ENCODE peak calls at places on chromosomes 3 and 15, in ten cellular contexts. O, U, J, Q, M, H, C, B, W and L are unnamed samples.
A peak's percentile ranks its signal among the peaks of the same experiment; 100 is the strongest.

GRCh38 chr15:85772668-85773067 is 22.1 kb downstream of the KLHL25 start:
- DNase-seq in O (no peak), U (no peak), J (no peak), Q (no peak), M (no peak), H (no peak), C (no peak), B (no peak), W (no peak), L (no peak)

GRCh38 chr3:186589115-186589514 is 18.6 kb downstream of the DNAJB11 start:
- DNase-seq in O (no peak), U (no peak), J (no peak), Q (no peak), M (no peak), H (no peak), C (no peak), B (no peak), W (no peak), L (peak; percentile 52)

GRCh38 chr3:120059081-120059864 is 35.0 kb downstream of the GSK3B start:
- DNase-seq in O (no peak), U (no peak), J (no peak), Q (no peak), M (no peak), H (no peak), C (no peak), B (no peak), W (no peak), L (no peak)

GRCh38 chr15:80241508-80241907 is 10.5 kb downstream of the CTXND1 start:
- DNase-seq in O (no peak), U (peak; percentile 64), J (no peak), Q (no peak), M (no peak), H (no peak), C (no peak), B (no peak), W (no peak), L (no peak)

GRCh38 chr3:87426916-87427315 is 150.5 kb upstream of the POU1F1 start:
- DNase-seq in O (no peak), U (no peak), J (peak; percentile 4), Q (no peak), M (no peak), H (peak; percentile 76), C (no peak), B (no peak), W (no peak), L (no peak)

GRCh38 chr15:78671626-78672211 is 30.7 kb upstream of the CHRNB4 start:
- DNase-seq in O (no peak), U (no peak), J (peak; percentile 22), Q (no peak), M (no peak), H (no peak), C (no peak), B (no peak), W (peak; percentile 98), L (no peak)

GRCh38 chr15:78642341-78642740 is 1.3 kb upstream of the CHRNB4 start:
- DNase-seq in O (no peak), U (no peak), J (no peak), Q (no peak), M (no peak), H (no peak), C (no peak), B (no peak), W (no peak), L (no peak)

GRCh38 chr15:45715528-45715927 is 80.7 kb downstream of the SQOR start:
- DNase-seq in O (no peak), U (no peak), J (peak; percentile 32), Q (no peak), M (no peak), H (no peak), C (no peak), B (no peak), W (no peak), L (peak; percentile 26)

GRCh38 chr3:52786330-52787215 is 8.0 kb upstream of the ITIH3 start:
- DNase-seq in O (no peak), U (no peak), J (no peak), Q (no peak), M (no peak), H (no peak), C (no peak), B (no peak), W (no peak), L (no peak)

GRCh38 chr15:63474810-63475316 is 29.5 kb upstream of the USP3 start:
- DNase-seq in O (no peak), U (no peak), J (peak; percentile 92), Q (no peak), M (no peak), H (no peak), C (no peak), B (no peak), W (no peak), L (peak; percentile 25)

GRCh38 chr15:70502576-70502975 is 260.8 kb downstream of the UACA start:
- DNase-seq in O (no peak), U (no peak), J (no peak), Q (no peak), M (no peak), H (no peak), C (no peak), B (no peak), W (no peak), L (no peak)

GRCh38 chr15:73371812-73372211 is 3.1 kb upstream of the HCN4 start:
- DNase-seq in O (no peak), U (no peak), J (no peak), Q (no peak), M (no peak), H (no peak), C (no peak), B (no peak), W (no peak), L (no peak)

GRCh38 chr15:91264651-91265351 is 164.7 kb downstream of the SV2B start:
- DNase-seq in O (no peak), U (no peak), J (no peak), Q (no peak), M (no peak), H (no peak), C (no peak), B (no peak), W (no peak), L (no peak)

GRCh38 chr3:160629491-160629890 is 47.5 kb upstream of the ARL14 start:
- DNase-seq in O (no peak), U (no peak), J (no peak), Q (no peak), M (no peak), H (peak; percentile 75), C (no peak), B (no peak), W (no peak), L (no peak)

GRCh38 chr3:192869131-192870027 is 48.3 kb downstream of the MB21D2 start:
- DNase-seq in O (no peak), U (no peak), J (peak; percentile 53), Q (no peak), M (no peak), H (peak; percentile 73), C (no peak), B (no peak), W (no peak), L (peak; percentile 75)

GRCh38 chr3:128505771-128506170 is 12.8 kb upstream of the GATA2 start:
- DNase-seq in O (no peak), U (no peak), J (no peak), Q (no peak), M (no peak), H (no peak), C (no peak), B (no peak), W (no peak), L (peak; percentile 24)

GRCh38 chr3:159882784-159883779 is 105.6 kb upstream of the IL12A start:
- DNase-seq in O (no peak), U (no peak), J (no peak), Q (no peak), M (peak; percentile 40), H (peak; percentile 92), C (no peak), B (no peak), W (peak; percentile 49), L (peak; percentile 63)

GRCh38 chr3:71348001-71348632 is 235.4 kb downstream of the FOXP1 start:
- DNase-seq in O (no peak), U (no peak), J (no peak), Q (no peak), M (no peak), H (no peak), C (no peak), B (no peak), W (no peak), L (no peak)

GRCh38 chr15:89479173-89479572 is 17.2 kb downstream of the RHCG start:
- DNase-seq in O (no peak), U (no peak), J (no peak), Q (no peak), M (no peak), H (no peak), C (no peak), B (no peak), W (no peak), L (no peak)

GRCh38 chr3:30768703-30769550 is 125.5 kb downstream of the GADL1 start:
- DNase-seq in O (peak; percentile 10), U (peak; percentile 77), J (peak; percentile 58), Q (peak; percentile 30), M (no peak), H (peak; percentile 58), C (no peak), B (no peak), W (no peak), L (peak; percentile 68)

GRCh38 chr3:171616798-171617197 is 156.6 kb upstream of the TNIK start:
- DNase-seq in O (no peak), U (no peak), J (no peak), Q (no peak), M (no peak), H (no peak), C (no peak), B (no peak), W (no peak), L (no peak)

GRCh38 chr3:172859035-172859434 is 108.5 kb downstream of the ECT2 start:
- DNase-seq in O (no peak), U (no peak), J (peak; percentile 33), Q (no peak), M (no peak), H (peak; percentile 68), C (no peak), B (no peak), W (no peak), L (peak; percentile 6)

GRCh38 chr3:19931180-19931692 is 2.8 kb downstream of the EFHB start:
- DNase-seq in O (no peak), U (no peak), J (no peak), Q (no peak), M (no peak), H (no peak), C (no peak), B (no peak), W (no peak), L (no peak)

GRCh38 chr15:28935316-28935715 is 49.5 kb downstream of the APBA2 start:
- DNase-seq in O (no peak), U (no peak), J (no peak), Q (peak; percentile 20), M (no peak), H (no peak), C (no peak), B (no peak), W (no peak), L (no peak)

GRCh38 chr3:112889357-112889756 is 42.7 kb upstream of the CD200R1L start:
- DNase-seq in O (no peak), U (no peak), J (no peak), Q (no peak), M (no peak), H (peak; percentile 56), C (no peak), B (no peak), W (no peak), L (no peak)

GRCh38 chr15:33031324-33031736 is 163.2 kb downstream of the FMN1 start:
- DNase-seq in O (no peak), U (no peak), J (peak; percentile 47), Q (no peak), M (peak; percentile 80), H (peak; percentile 77), C (no peak), B (no peak), W (peak; percentile 16), L (peak; percentile 90)